ENCODE peak calls at places on chromosomes 2 and 18, in nine cellular contexts. One of them, this sample, is unnamed.

GRCh38 chr18:48059363-48060109 is 129.1 kb upstream of the SMAD2 start:
- DNase-seq in non-pigmented ciliary epithelial cell: no peak
- DNase-seq in substantia nigra: no peak
- DNase-seq in CD4-positive, CD25-positive, alpha-beta regulatory T cell: no peak
- DNase-seq in breast epithelium: no peak
- DNase-seq in stimulated activated CD4-positive, alpha-beta T cell treated with anti-CD3 and anti-CD28 coated beads, Interleukin-1b, Interleukin-23, amount 100 ng/mL, for 24 hours: no peak
- DNase-seq in fibroblast of pulmonary artery: no peak
- DNase-seq in RPMI7951: no peak
- DNase-seq in GM23248: no peak
- DNase-seq in this sample: no peak

GRCh38 chr2:240798327-240798905 is 21.6 kb downstream of the KIF1A start:
- DNase-seq in non-pigmented ciliary epithelial cell: no peak
- DNase-seq in stimulated activated CD4-positive, alpha-beta T cell treated with anti-CD3 and anti-CD28 coated beads, Interleukin-1b, Interleukin-23, amount 100 ng/mL, for 24 hours: no peak
- DNase-seq in RPMI7951: no peak
- DNase-seq in fibroblast of pulmonary artery: no peak
- DNase-seq in breast epithelium: no peak
- DNase-seq in substantia nigra: no peak
- DNase-seq in GM23248: no peak
- DNase-seq in CD4-positive, CD25-positive, alpha-beta regulatory T cell: no peak
- DNase-seq in this sample: no peak

GRCh38 chr2:162890690-162891311 is 52.2 kb upstream of the KCNH7 start:
- DNase-seq in stimulated activated CD4-positive, alpha-beta T cell treated with anti-CD3 and anti-CD28 coated beads, Interleukin-1b, Interleukin-23, amount 100 ng/mL, for 24 hours: no peak
- DNase-seq in GM23248: peak
- DNase-seq in breast epithelium: no peak
- DNase-seq in substantia nigra: no peak
- DNase-seq in fibroblast of pulmonary artery: peak
- DNase-seq in RPMI7951: peak
- DNase-seq in CD4-positive, CD25-positive, alpha-beta regulatory T cell: peak
- DNase-seq in non-pigmented ciliary epithelial cell: peak
- DNase-seq in this sample: peak

GRCh38 chr2:163733301-163733938 is 2.4 kb downstream of the FIGN start:
- DNase-seq in CD4-positive, CD25-positive, alpha-beta regulatory T cell: no peak
- DNase-seq in fibroblast of pulmonary artery: peak
- DNase-seq in RPMI7951: peak
- DNase-seq in substantia nigra: no peak
- DNase-seq in non-pigmented ciliary epithelial cell: no peak
- DNase-seq in stimulated activated CD4-positive, alpha-beta T cell treated with anti-CD3 and anti-CD28 coated beads, Interleukin-1b, Interleukin-23, amount 100 ng/mL, for 24 hours: no peak
- DNase-seq in breast epithelium: no peak
- DNase-seq in GM23248: peak
- DNase-seq in this sample: no peak

GRCh38 chr2:176165598-176166055 is 8.5 kb downstream of the HOXD3 start:
- DNase-seq in breast epithelium: no peak
- DNase-seq in CD4-positive, CD25-positive, alpha-beta regulatory T cell: no peak
- DNase-seq in fibroblast of pulmonary artery: no peak
- DNase-seq in substantia nigra: no peak
- DNase-seq in RPMI7951: no peak
- DNase-seq in GM23248: no peak
- DNase-seq in non-pigmented ciliary epithelial cell: no peak
- DNase-seq in stimulated activated CD4-positive, alpha-beta T cell treated with anti-CD3 and anti-CD28 coated beads, Interleukin-1b, Interleukin-23, amount 100 ng/mL, for 24 hours: no peak
- DNase-seq in this sample: no peak

GRCh38 chr2:238467062-238467461 is 40.3 kb downstream of the ASB1 start:
- DNase-seq in fibroblast of pulmonary artery: no peak
- DNase-seq in substantia nigra: no peak
- DNase-seq in GM23248: no peak
- DNase-seq in RPMI7951: no peak
- DNase-seq in breast epithelium: no peak
- DNase-seq in non-pigmented ciliary epithelial cell: no peak
- DNase-seq in stimulated activated CD4-positive, alpha-beta T cell treated with anti-CD3 and anti-CD28 coated beads, Interleukin-1b, Interleukin-23, amount 100 ng/mL, for 24 hours: no peak
- DNase-seq in CD4-positive, CD25-positive, alpha-beta regulatory T cell: no peak
- DNase-seq in this sample: no peak

GRCh38 chr2:69958480-69958879 is 3.0 kb downstream of the ASPRV1 start:
- DNase-seq in RPMI7951: no peak
- DNase-seq in non-pigmented ciliary epithelial cell: no peak
- DNase-seq in CD4-positive, CD25-positive, alpha-beta regulatory T cell: no peak
- DNase-seq in breast epithelium: no peak
- DNase-seq in GM23248: no peak
- DNase-seq in stimulated activated CD4-positive, alpha-beta T cell treated with anti-CD3 and anti-CD28 coated beads, Interleukin-1b, Interleukin-23, amount 100 ng/mL, for 24 hours: no peak
- DNase-seq in fibroblast of pulmonary artery: no peak
- DNase-seq in substantia nigra: no peak
- DNase-seq in this sample: no peak

GRCh38 chr2:202141319-202141947 is 68.4 kb downstream of the KIAA2012 start:
- DNase-seq in GM23248: no peak
- DNase-seq in stimulated activated CD4-positive, alpha-beta T cell treated with anti-CD3 and anti-CD28 coated beads, Interleukin-1b, Interleukin-23, amount 100 ng/mL, for 24 hours: no peak
- DNase-seq in substantia nigra: no peak
- DNase-seq in non-pigmented ciliary epithelial cell: no peak
- DNase-seq in RPMI7951: no peak
- DNase-seq in breast epithelium: no peak
- DNase-seq in fibroblast of pulmonary artery: no peak
- DNase-seq in CD4-positive, CD25-positive, alpha-beta regulatory T cell: no peak
- DNase-seq in this sample: no peak

GRCh38 chr2:54955674-54956391 is 94.4 kb downstream of the RTN4 start:
- DNase-seq in non-pigmented ciliary epithelial cell: no peak
- DNase-seq in CD4-positive, CD25-positive, alpha-beta regulatory T cell: no peak
- DNase-seq in substantia nigra: no peak
- DNase-seq in fibroblast of pulmonary artery: no peak
- DNase-seq in RPMI7951: no peak
- DNase-seq in stimulated activated CD4-positive, alpha-beta T cell treated with anti-CD3 and anti-CD28 coated beads, Interleukin-1b, Interleukin-23, amount 100 ng/mL, for 24 hours: no peak
- DNase-seq in GM23248: no peak
- DNase-seq in breast epithelium: no peak
- DNase-seq in this sample: no peak

GRCh38 chr2:46967990-46968647 is 52.5 kb upstream of the MCFD2 start:
- DNase-seq in non-pigmented ciliary epithelial cell: no peak
- DNase-seq in GM23248: peak
- DNase-seq in fibroblast of pulmonary artery: peak
- DNase-seq in CD4-positive, CD25-positive, alpha-beta regulatory T cell: no peak
- DNase-seq in RPMI7951: peak
- DNase-seq in stimulated activated CD4-positive, alpha-beta T cell treated with anti-CD3 and anti-CD28 coated beads, Interleukin-1b, Interleukin-23, amount 100 ng/mL, for 24 hours: no peak
- DNase-seq in substantia nigra: peak
- DNase-seq in breast epithelium: peak
- DNase-seq in this sample: no peak

GRCh38 chr18:34862561-34862960 is 152.5 kb downstream of the DTNA start:
- DNase-seq in GM23248: no peak
- DNase-seq in RPMI7951: no peak
- DNase-seq in breast epithelium: no peak
- DNase-seq in stimulated activated CD4-positive, alpha-beta T cell treated with anti-CD3 and anti-CD28 coated beads, Interleukin-1b, Interleukin-23, amount 100 ng/mL, for 24 hours: no peak
- DNase-seq in CD4-positive, CD25-positive, alpha-beta regulatory T cell: no peak
- DNase-seq in substantia nigra: no peak
- DNase-seq in fibroblast of pulmonary artery: no peak
- DNase-seq in non-pigmented ciliary epithelial cell: no peak
- DNase-seq in this sample: no peak

GRCh38 chr2:75569546-75569945 is 8.8 kb upstream of the EVA1A start:
- DNase-seq in fibroblast of pulmonary artery: no peak
- DNase-seq in RPMI7951: no peak
- DNase-seq in stimulated activated CD4-positive, alpha-beta T cell treated with anti-CD3 and anti-CD28 coated beads, Interleukin-1b, Interleukin-23, amount 100 ng/mL, for 24 hours: no peak
- DNase-seq in non-pigmented ciliary epithelial cell: no peak
- DNase-seq in CD4-positive, CD25-positive, alpha-beta regulatory T cell: no peak
- DNase-seq in breast epithelium: no peak
- DNase-seq in GM23248: no peak
- DNase-seq in substantia nigra: no peak
- DNase-seq in this sample: no peak

GRCh38 chr18:75036941-75037516 is 171.9 kb downstream of the PTGR3 start:
- DNase-seq in RPMI7951: no peak
- DNase-seq in substantia nigra: no peak
- DNase-seq in breast epithelium: no peak
- DNase-seq in non-pigmented ciliary epithelial cell: no peak
- DNase-seq in CD4-positive, CD25-positive, alpha-beta regulatory T cell: peak
- DNase-seq in stimulated activated CD4-positive, alpha-beta T cell treated with anti-CD3 and anti-CD28 coated beads, Interleukin-1b, Interleukin-23, amount 100 ng/mL, for 24 hours: no peak
- DNase-seq in fibroblast of pulmonary artery: peak
- DNase-seq in GM23248: peak
- DNase-seq in this sample: no peak

GRCh38 chr18:79543861-79544385 is 135.7 kb upstream of the CTDP1 start:
- DNase-seq in substantia nigra: no peak
- DNase-seq in GM23248: no peak
- DNase-seq in CD4-positive, CD25-positive, alpha-beta regulatory T cell: no peak
- DNase-seq in fibroblast of pulmonary artery: no peak
- DNase-seq in non-pigmented ciliary epithelial cell: no peak
- DNase-seq in stimulated activated CD4-positive, alpha-beta T cell treated with anti-CD3 and anti-CD28 coated beads, Interleukin-1b, Interleukin-23, amount 100 ng/mL, for 24 hours: no peak
- DNase-seq in breast epithelium: no peak
- DNase-seq in RPMI7951: no peak
- DNase-seq in this sample: no peak